ENCODE peak calls at places on chromosomes 1 and 21, in nine cellular contexts. O is trophoblast cell; R is stimulated activated CD8-positive, alpha-beta memory T cell treated with anti-CD3 and anti-CD28 coated beads, Interleukin-7, amount 100 ng/mL, for 24 hours; A is fibroblast of the conjunctiva; G is H1; J is Peyer's patch; X is AG10803; F is GM12892; Z is skeletal muscle cell. W is an unnamed sample.
A peak's percentile ranks its signal among the peaks of the same experiment; 100 is the strongest.

GRCh38 chr21:45035477-45035848 is 38.9 kb upstream of the ADARB1 start:
- DNase-seq in O (peak; percentile 46), R (no peak), A (no peak), G (no peak), J (no peak), X (no peak), F (no peak), Z (no peak), W (no peak)

GRCh38 chr1:234600418-234601216 is 9.4 kb downstream of the IRF2BP2 start:
- DNase-seq in O (peak; percentile 35), R (no peak), A (no peak), G (no peak), J (peak; percentile 37), X (no peak), F (no peak), Z (no peak), W (no peak)

GRCh38 chr1:45272943-45273342 is 53.8 kb upstream of the HPDL start:
- DNase-seq in O (peak; percentile 8), R (no peak), A (peak; percentile 33), G (no peak), J (no peak), X (peak; percentile 51), F (no peak), Z (peak; percentile 52), W (peak; percentile 72)

GRCh38 chr1:92408825-92409224 is 77.9 kb downstream of the GFI1 start:
- DNase-seq in O (no peak), R (no peak), A (no peak), G (no peak), J (no peak), X (peak; percentile 18), F (no peak), Z (no peak), W (peak; percentile 11)

GRCh38 chr1:44239961-44240371 is 26.7 kb downstream of the DMAP1 start:
- DNase-seq in O (no peak), R (no peak), A (no peak), G (no peak), J (no peak), X (no peak), F (no peak), Z (no peak), W (peak; percentile 37)

GRCh38 chr1:203462878-203463277 is 12.7 kb upstream of the PRELP start:
- DNase-seq in O (peak; percentile 41), R (no peak), A (peak; percentile 55), G (no peak), J (no peak), X (peak; percentile 94), F (no peak), Z (peak; percentile 23), W (peak; percentile 89)

GRCh38 chr1:220922951-220923350 is 43.7 kb downstream of the HLX start:
- DNase-seq in O (no peak), R (no peak), A (no peak), G (no peak), J (no peak), X (no peak), F (no peak), Z (no peak), W (no peak)

GRCh38 chr1:176765608-176766007 is 302.6 kb downstream of the PAPPA2 start:
- DNase-seq in O (no peak), R (no peak), A (no peak), G (no peak), J (no peak), X (no peak), F (no peak), Z (no peak), W (no peak)

GRCh38 chr1:49104575-49104974 is 327.9 kb upstream of the BEND5 start:
- DNase-seq in O (no peak), R (no peak), A (no peak), G (no peak), J (no peak), X (no peak), F (no peak), Z (no peak), W (peak; percentile 19)